ENCODE peak calls at places on chromosomes 6 and 20, in nine cellular contexts. K, Z, R, T, B, G, W, D and Y are unnamed samples.

GRCh38 chr20:22374678-22375590 is 209.4 kb downstream of the FOXA2 start:
- DNase-seq in B (no peak), T (no peak), R (no peak), K (no peak), Z (no peak), G (no peak), W (no peak), D (no peak), Y (peak)

GRCh38 chr6:41801380-41801779 is 13.9 kb downstream of the TOMM6 start:
- DNase-seq in R (no peak), Z (no peak), D (no peak), T (peak), G (no peak), B (no peak), K (peak), W (peak), Y (no peak)

GRCh38 chr6:30709101-30709868 is 7.8 kb downstream of the MDC1 start:
- DNase-seq in R (no peak), K (no peak), T (no peak), W (no peak), B (no peak), G (no peak), D (no peak), Z (no peak), Y (no peak)

GRCh38 chr20:61558726-61559125 is 306.7 kb downstream of the CDH4 start:
- DNase-seq in T (no peak), W (no peak), R (no peak), D (no peak), Z (no peak), B (no peak), K (no peak), G (no peak), Y (no peak)

GRCh38 chr6:3748208-3748701 is 3.3 kb downstream of the PXDC1 start:
- DNase-seq in Z (peak), W (peak), K (peak), T (peak), R (peak), G (peak), D (no peak), B (peak), Y (peak)

GRCh38 chr6:63448229-63448628 is 124.1 kb upstream of the LOC128125822 start:
- DNase-seq in T (no peak), Z (no peak), K (peak), B (peak), W (no peak), R (no peak), G (no peak), D (no peak), Y (no peak)

GRCh38 chr6:39997101-39997635 is 62.9 kb upstream of the MOCS1 start:
- DNase-seq in Z (no peak), D (no peak), B (no peak), W (no peak), K (no peak), G (no peak), T (no peak), R (no peak), Y (no peak)

GRCh38 chr6:71368284-71368683 is 79.7 kb downstream of the OGFRL1 start:
- DNase-seq in G (no peak), K (no peak), W (no peak), Z (no peak), T (no peak), R (no peak), B (no peak), D (no peak), Y (no peak)

GRCh38 chr6:22290045-22290444 is 6.8 kb downstream of the PRL start:
- DNase-seq in W (no peak), B (no peak), K (no peak), T (no peak), D (no peak), G (no peak), R (no peak), Z (no peak), Y (no peak)

GRCh38 chr6:27023664-27024063 is 223.8 kb upstream of the PRSS16 start:
- DNase-seq in K (no peak), B (no peak), G (no peak), D (no peak), Z (no peak), W (no peak), T (no peak), R (no peak), Y (no peak)

GRCh38 chr6:2440516-2440915 is 195.1 kb upstream of the GMDS start:
- DNase-seq in T (no peak), B (no peak), W (no peak), R (no peak), D (no peak), K (no peak), Z (no peak), G (no peak), Y (no peak)

GRCh38 chr6:7414811-7415210 is 25.2 kb downstream of the RIOK1 start:
- DNase-seq in D (no peak), G (no peak), W (no peak), Z (no peak), K (no peak), R (no peak), T (no peak), B (no peak), Y (no peak)

GRCh38 chr6:22830463-22830862 is 261.1 kb downstream of the HDGFL1 start:
- DNase-seq in T (no peak), W (no peak), B (no peak), D (no peak), Z (no peak), R (no peak), K (no peak), G (no peak), Y (no peak)

GRCh38 chr6:10420546-10421507 is 6.0 kb upstream of the TFAP2A start:
- DNase-seq in K (no peak), W (no peak), T (no peak), D (no peak), R (peak), G (no peak), Z (no peak), B (no peak), Y (no peak)

GRCh38 chr6:166365806-166366205 is 16.9 kb downstream of the MPC1 start:
- DNase-seq in G (no peak), D (no peak), T (no peak), R (no peak), W (no peak), K (no peak), B (no peak), Z (no peak), Y (no peak)

GRCh38 chr6:67914419-67914818 is 720.7 kb upstream of the ADGRB3 start:
- DNase-seq in D (no peak), Z (no peak), T (no peak), G (no peak), R (no peak), W (no peak), K (no peak), B (no peak), Y (peak)

GRCh38 chr6:169846286-169847056 is 95.0 kb downstream of the ERMARD start:
- DNase-seq in G (no peak), T (no peak), W (no peak), K (no peak), Z (no peak), R (no peak), B (no peak), D (no peak), Y (no peak)

GRCh38 chr6:145673504-145673903 is 61.8 kb downstream of the EPM2A start:
- DNase-seq in G (no peak), R (peak), W (no peak), T (no peak), K (no peak), D (no peak), Z (no peak), B (peak), Y (no peak)

GRCh38 chr6:167932468-167933276 is 64.8 kb upstream of the KIF25 start:
- DNase-seq in B (peak), D (no peak), Z (no peak), G (no peak), R (no peak), K (peak), T (no peak), W (peak), Y (no peak)

GRCh38 chr6:165889636-165890403 is 226.8 kb upstream of the PDE10A start:
- DNase-seq in Z (peak), T (peak), D (no peak), W (no peak), K (peak), B (peak), G (peak), R (peak), Y (peak)

GRCh38 chr6:152054441-152054840 is 247.0 kb downstream of the ESR1 start:
- DNase-seq in D (no peak), Z (no peak), W (no peak), R (no peak), T (no peak), K (peak), G (peak), B (peak), Y (no peak)

GRCh38 chr6:150266963-150267685 is 101.7 kb upstream of the IYD start:
- DNase-seq in R (no peak), K (no peak), T (no peak), B (no peak), G (no peak), Z (no peak), D (no peak), W (no peak), Y (no peak)

GRCh38 chr6:134103004-134103403 is 50.6 kb upstream of the SLC2A12 start:
- DNase-seq in B (no peak), K (no peak), T (no peak), W (no peak), Z (no peak), G (no peak), D (no peak), R (no peak), Y (no peak)

GRCh38 chr20:48708116-48708515 is 119.7 kb downstream of the PREX1 start:
- DNase-seq in B (no peak), W (no peak), R (no peak), D (no peak), K (no peak), G (no peak), T (no peak), Z (no peak), Y (no peak)

GRCh38 chr6:122381494-122382083 is 17.9 kb upstream of the HSF2 start:
- DNase-seq in Z (peak), G (peak), K (peak), B (peak), T (peak), W (peak), D (peak), R (peak), Y (peak)

GRCh38 chr6:105433723-105434122 is 30.8 kb upstream of the PREP start:
- DNase-seq in D (no peak), B (no peak), Z (no peak), G (no peak), W (no peak), K (no peak), R (no peak), T (no peak), Y (no peak)

GRCh38 chr6:44224154-44224977 is 971 bp downstream of the SLC29A1 start:
- DNase-seq in R (peak), B (no peak), Z (peak), D (no peak), W (peak), K (no peak), G (no peak), T (peak), Y (peak)

GRCh38 chr6:170177383-170178265 is 113.3 kb downstream of the DLL1 start:
- DNase-seq in G (no peak), K (no peak), R (no peak), T (no peak), B (no peak), W (no peak), D (no peak), Z (peak), Y (peak)

GRCh38 chr6:9647043-9647520 is 767.8 kb downstream of the TFAP2A start:
- DNase-seq in G (no peak), T (no peak), R (no peak), W (no peak), K (no peak), B (no peak), D (no peak), Z (no peak), Y (no peak)

GRCh38 chr6:67358241-67358640 is 1276.8 kb upstream of the ADGRB3 start:
- DNase-seq in T (no peak), Z (no peak), R (no peak), K (no peak), D (no peak), G (no peak), B (no peak), W (no peak), Y (no peak)

GRCh38 chr6:23499549-23499948 is 626.5 kb upstream of the NRSN1 start:
- DNase-seq in W (no peak), K (no peak), T (no peak), R (no peak), D (no peak), B (no peak), G (no peak), Z (no peak), Y (no peak)

GRCh38 chr6:149895702-149896310 is 2.1 kb downstream of the RAET1E start:
- DNase-seq in W (peak), D (no peak), K (peak), B (no peak), R (no peak), T (no peak), G (peak), Z (peak), Y (no peak)

GRCh38 chr20:50392138-50392866 is 117.9 kb upstream of the PTPN1 start:
- DNase-seq in W (no peak), K (no peak), T (no peak), R (no peak), D (no peak), B (no peak), G (no peak), Z (no peak), Y (no peak)

GRCh38 chr6:17687136-17687535 is 19.6 kb downstream of the NUP153 start:
- DNase-seq in K (no peak), D (no peak), W (peak), B (no peak), Z (peak), T (no peak), R (no peak), G (no peak), Y (no peak)

GRCh38 chr6:136772685-136773472 is 19.4 kb downstream of the MAP3K5 start:
- DNase-seq in W (no peak), G (no peak), D (no peak), R (peak), Z (no peak), B (no peak), T (no peak), K (no peak), Y (peak)

GRCh38 chr6:163823577-163823976 is 409.1 kb downstream of the QKI start:
- DNase-seq in D (no peak), R (no peak), W (no peak), G (no peak), B (no peak), T (no peak), K (no peak), Z (no peak), Y (peak)

GRCh38 chr6:148348335-148348734 is 5.7 kb downstream of the SASH1 start:
- DNase-seq in W (no peak), T (no peak), G (no peak), D (no peak), R (no peak), B (no peak), Z (no peak), K (no peak), Y (no peak)

GRCh38 chr6:8939615-8940014 is 504.3 kb upstream of the SLC35B3 start:
- DNase-seq in T (no peak), K (peak), G (peak), D (no peak), B (peak), Z (no peak), R (no peak), W (no peak), Y (peak)

GRCh38 chr20:4369798-4370124 is 351.9 kb upstream of the PRND start:
- DNase-seq in D (no peak), K (no peak), R (no peak), T (peak), W (peak), B (no peak), G (no peak), Z (no peak), Y (peak)
- TF ChIP-seq MAX in D (no peak), K (no peak), R (no peak), T (no peak), W (no peak), B (no peak), G (no peak), Z (no peak), Y (no peak)

DNA sequence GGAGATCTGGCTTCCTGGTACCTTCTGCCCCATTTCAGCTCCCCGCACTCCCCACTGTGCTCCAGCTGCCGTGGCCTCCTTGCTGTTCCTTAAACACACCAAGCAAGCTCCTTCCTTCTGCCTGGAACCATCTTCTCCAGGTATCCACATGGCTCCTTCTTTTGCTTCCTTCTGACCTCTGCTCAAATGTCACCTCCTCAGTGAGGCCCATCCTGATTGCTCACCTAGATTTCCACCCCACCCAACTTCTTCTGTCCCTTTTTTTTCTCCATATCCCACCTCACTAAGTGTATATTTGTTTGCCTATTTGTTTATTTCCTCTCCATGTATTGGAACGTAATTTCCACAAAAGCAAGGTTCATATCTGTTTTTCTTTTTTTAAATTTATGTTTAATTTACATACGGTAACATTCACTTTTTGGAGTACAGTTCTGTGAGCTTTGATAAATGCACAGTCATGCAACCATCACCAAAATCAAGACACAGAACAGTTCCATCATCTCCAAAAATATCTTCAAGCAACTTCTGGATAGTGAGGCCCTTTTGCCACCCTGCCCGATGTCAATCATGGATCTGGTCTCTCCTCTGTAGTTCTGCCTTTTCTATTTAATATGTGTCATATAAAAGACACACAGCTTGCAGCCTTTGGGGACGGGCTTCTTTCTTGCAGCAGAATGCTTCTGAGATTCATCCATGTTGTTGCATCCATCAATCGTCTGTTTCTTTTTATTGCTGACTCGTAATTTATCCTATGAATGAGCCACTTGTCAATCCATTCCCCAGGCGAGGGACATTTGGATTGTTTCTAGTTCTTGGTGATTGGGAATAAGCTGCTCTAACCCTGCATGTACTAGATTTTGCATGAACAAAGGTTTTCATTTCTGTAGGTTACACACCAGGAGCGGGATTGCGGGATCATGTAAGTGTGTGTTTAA is 46.3 kb downstream of the SLC2A10 start:
- DNase-seq in T (no peak), R (no peak), B (no peak), G (no peak), W (no peak), K (no peak), D (no peak), Z (no peak), Y (no peak)
- TF ChIP-seq MAX in T (no peak), R (no peak), B (no peak), G (no peak), W (no peak), K (no peak), D (no peak), Z (no peak), Y (no peak)

GRCh38 chr6:75296811-75297779 is 12.5 kb upstream of the TMEM30A start:
- DNase-seq in G (peak), B (peak), K (peak), Z (peak), W (peak), T (peak), D (no peak), R (no peak), Y (peak)
- TF ChIP-seq MAX in G (no peak), B (no peak), K (no peak), Z (no peak), W (no peak), T (no peak), D (no peak), R (no peak), Y (no peak)

GRCh38 chr6:53464483-53464882 is 80.4 kb downstream of the GCLC start:
- DNase-seq in B (no peak), G (no peak), Z (no peak), T (no peak), K (no peak), R (no peak), D (no peak), W (no peak), Y (no peak)

GRCh38 chr6:53466257-53466656 is 78.6 kb downstream of the GCLC start:
- DNase-seq in B (no peak), W (no peak), T (no peak), D (no peak), G (no peak), K (no peak), R (no peak), Z (no peak), Y (no peak)

GRCh38 chr6:53469163-53469562 is 75.7 kb downstream of the GCLC start:
- DNase-seq in G (no peak), W (no peak), K (no peak), T (no peak), R (no peak), Z (no peak), D (no peak), B (no peak), Y (no peak)

GRCh38 chr6:53464942-53465460 is 79.9 kb downstream of the GCLC start:
- DNase-seq in K (no peak), W (no peak), B (no peak), Z (no peak), T (no peak), R (no peak), D (no peak), G (no peak), Y (no peak)

GRCh38 chr6:53465732-53466131 is 79.2 kb downstream of the GCLC start:
- DNase-seq in R (no peak), Z (no peak), W (no peak), G (no peak), D (no peak), T (no peak), K (no peak), B (peak), Y (peak)
- TF ChIP-seq MAX in R (no peak), Z (no peak), W (no peak), G (no peak), D (no peak), T (no peak), K (no peak), B (no peak), Y (no peak)

DNA sequence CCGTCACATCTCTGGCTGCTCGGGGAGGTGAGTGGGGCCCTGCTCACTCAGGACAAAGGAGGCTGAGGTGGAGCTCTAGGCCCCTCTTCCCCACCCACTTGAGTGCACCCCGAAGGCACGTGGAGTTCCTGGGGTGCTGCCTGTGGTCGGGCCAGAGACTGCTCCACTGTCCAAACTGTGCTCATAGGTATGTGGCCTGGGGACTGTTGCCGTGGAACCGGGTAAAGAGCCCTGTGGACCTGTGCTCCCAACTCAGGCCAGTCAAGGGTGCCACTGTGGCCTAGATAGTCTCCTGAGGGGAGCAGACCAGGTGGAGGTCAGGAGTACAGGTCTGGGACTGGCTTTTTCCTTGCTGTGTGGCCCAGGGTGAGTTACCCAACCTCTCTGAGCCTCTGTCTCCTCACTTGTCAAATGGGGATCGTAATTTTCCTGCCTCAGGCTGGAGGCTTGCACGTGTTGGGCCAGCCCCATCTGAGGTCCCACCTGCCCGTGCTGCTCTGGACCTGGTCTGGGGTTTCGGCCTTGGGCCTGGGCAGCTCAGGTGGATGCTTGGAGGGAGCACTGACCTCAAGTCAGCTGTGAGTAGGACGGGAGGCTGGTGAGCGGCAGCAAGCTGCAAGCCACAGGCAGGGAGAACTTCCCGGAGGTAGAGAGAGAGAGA is 12.4 kb upstream of the NPBWR2 start:
- DNase-seq in R (no peak), W (peak), D (no peak), G (peak), K (no peak), B (no peak), Z (peak), T (no peak), Y (no peak)
- TF ChIP-seq MAX in R (no peak), W (no peak), D (no peak), G (no peak), K (no peak), B (peak), Z (no peak), T (peak), Y (no peak)

GRCh38 chr6:100229512-100229911 is 235.2 kb downstream of the SIM1 start:
- DNase-seq in K (peak), G (no peak), W (no peak), B (no peak), T (no peak), Z (no peak), D (no peak), R (no peak), Y (no peak)

GRCh38 chr6:100230115-100230975 is 234.4 kb downstream of the SIM1 start:
- DNase-seq in W (no peak), Z (no peak), K (no peak), B (no peak), R (no peak), G (no peak), D (no peak), T (peak), Y (no peak)

GRCh38 chr6:100226811-100227210 is 232.8 kb upstream of the MCHR2 start:
- DNase-seq in K (no peak), T (no peak), W (peak), R (no peak), D (no peak), Z (no peak), G (no peak), B (no peak), Y (no peak)

GRCh38 chr6:100230976-100231316 is 233.8 kb downstream of the SIM1 start:
- DNase-seq in K (peak), G (no peak), Z (no peak), T (no peak), R (no peak), W (peak), D (no peak), B (no peak), Y (no peak)

GRCh38 chr6:100228437-100229424 is 234.7 kb upstream of the MCHR2 start:
- DNase-seq in R (peak), W (peak), K (peak), G (peak), B (peak), Z (peak), T (peak), D (peak), Y (peak)
- TF ChIP-seq MAX in R (peak), W (no peak), K (peak), G (peak), B (peak), Z (peak), T (peak), D (peak), Y (no peak)